ENCODE peak calls at places on chromosomes 6 and 20, in seven cellular contexts. A is esophagus squamous epithelium; S is foreskin melanocyte; V is DMS153; H is activated naive CD4-positive, alpha-beta T cell treated with Interleukin-2 at 50 U/mL for 16 hours; Z is SW 1271; R is NCI-H460. M is an unnamed sample.

GRCh38 chr6:14953806-14954205 is 292.1 kb upstream of the JARID2 start:
- DNase-seq in A (no peak), S (no peak), V (no peak), H (no peak), Z (no peak), R (no peak), M (no peak)

GRCh38 chr20:35511814-35512420 is 17.5 kb downstream of the C20orf173 start:
- DNase-seq in A (no peak), S (peak), V (peak), H (no peak), Z (peak), R (peak), M (peak)

GRCh38 chr6:32940656-32941411 is at the start of gene HLA-DMB:
- DNase-seq in A (no peak), S (peak), V (peak), H (peak), Z (peak), R (peak), M (peak)

GRCh38 chr20:1205802-1206201 is 2.5 kb downstream of the C20orf202 start:
- DNase-seq in A (no peak), S (no peak), V (no peak), H (no peak), Z (no peak), R (no peak), M (no peak)

GRCh38 chr20:17664025-17664638 is 17.9 kb downstream of the RRBP1 start:
- DNase-seq in A (no peak), S (no peak), V (no peak), H (peak), Z (no peak), R (no peak), M (no peak)

GRCh38 chr6:2800552-2801316 is 35.5 kb downstream of the WRNIP1 start:
- DNase-seq in A (no peak), S (no peak), V (no peak), H (no peak), Z (no peak), R (no peak), M (no peak)

GRCh38 chr6:119974430-119975159 is 625.0 kb upstream of the MAN1A1 start:
- DNase-seq in A (no peak), S (no peak), V (no peak), H (no peak), Z (no peak), R (no peak), M (no peak)

GRCh38 chr6:152167639-152168603 is 360.4 kb downstream of the ESR1 start:
- DNase-seq in A (no peak), S (no peak), V (no peak), H (no peak), Z (no peak), R (no peak), M (no peak)